ENCODE peak calls at places on chromosome 7, in six cellular contexts. F is ELR; X is posterior cingulate gyrus; Y is GM12864; O is endothelial cell; J is stimulated activated CD4-positive, alpha-beta T cell treated with anti-CD3 and anti-CD28 coated beads, Interleukin-15, amount 100 ng/mL, for 1 hour. B is an unnamed sample.

GRCh38 chr7:76108540-76109233 is 60.8 kb downstream of the MDH2 start:
- DNase-seq in F (peak; percentile 37), X (no peak), Y (no peak), O (no peak), J (no peak), B (peak; percentile 40)

GRCh38 chr7:46071601-46072000 is 150.5 kb upstream of the IGFBP3 start:
- DNase-seq in F (peak; percentile 40), X (no peak), Y (no peak), O (no peak), J (no peak), B (no peak)

GRCh38 chr7:112594397-112594796 is 113.6 kb downstream of the LSMEM1 start:
- DNase-seq in F (no peak), X (no peak), Y (no peak), O (no peak), J (no peak), B (no peak)

GRCh38 chr7:2710256-2710655 is 22.3 kb downstream of the AMZ1 start:
- DNase-seq in F (no peak), X (no peak), Y (peak; percentile 66), O (no peak), J (no peak), B (no peak)

GRCh38 chr7:123209786-123210185 is 10.0 kb upstream of the SLC13A1 start:
- DNase-seq in F (no peak), X (no peak), Y (no peak), O (no peak), J (no peak), B (no peak)

GRCh38 chr7:150441524-150441923 is 8.9 kb upstream of the GIMAP8 start:
- DNase-seq in F (no peak), X (no peak), Y (no peak), O (no peak), J (no peak), B (no peak)

GRCh38 chr7:139743267-139743966 is 34.4 kb downstream of the HIPK2 start:
- DNase-seq in F (no peak), X (no peak), Y (no peak), O (no peak), J (no peak), B (no peak)

GRCh38 chr7:24834150-24834798 is 77.0 kb upstream of the GSDME start:
- DNase-seq in F (no peak), X (no peak), Y (peak; percentile 22), O (no peak), J (no peak), B (no peak)

GRCh38 chr7:112080441-112080840 is 125.8 kb downstream of the DOCK4 start:
- DNase-seq in F (peak; percentile 96), X (no peak), Y (peak; percentile 83), O (no peak), J (no peak), B (peak; percentile 93)

GRCh38 chr7:4204530-4205165 is 477.4 kb upstream of the FOXK1 start:
- DNase-seq in F (no peak), X (no peak), Y (no peak), O (no peak), J (no peak), B (no peak)

GRCh38 chr7:137846588-137847417 is at the start of gene DGKI:
- DNase-seq in F (peak; percentile 26), X (peak; percentile 75), Y (no peak), O (peak; percentile 30), J (no peak), B (no peak)

GRCh38 chr7:28102778-28103177 is 77.8 kb downstream of the JAZF1 start:
- DNase-seq in F (peak; percentile 84), X (no peak), Y (no peak), O (no peak), J (no peak), B (peak; percentile 77)

GRCh38 chr7:105849122-105849855 is 27.1 kb downstream of the ATXN7L1 start:
- DNase-seq in F (peak; percentile 71), X (no peak), Y (no peak), O (no peak), J (peak; percentile 38), B (peak; percentile 94)

GRCh38 chr7:73700581-73701134 is 17.3 kb downstream of the BUD23 start:
- DNase-seq in F (no peak), X (no peak), Y (no peak), O (no peak), J (no peak), B (no peak)

GRCh38 chr7:44849277-44850210 is 1.7 kb upstream of the H2AZ2 start:
- DNase-seq in F (peak; percentile 31), X (no peak), Y (no peak), O (no peak), J (no peak), B (no peak)

GRCh38 chr7:152574892-152575511 is 100.9 kb downstream of the XRCC2 start:
- DNase-seq in F (no peak), X (no peak), Y (no peak), O (no peak), J (no peak), B (no peak)

GRCh38 chr7:142494021-142494420 is 236.2 kb upstream of the PRSS58 start:
- DNase-seq in F (no peak), X (no peak), Y (no peak), O (no peak), J (no peak), B (no peak)

GRCh38 chr7:14598978-14599377 is 303.6 kb downstream of the DGKB start:
- DNase-seq in F (peak; percentile 63), X (no peak), Y (no peak), O (no peak), J (no peak), B (no peak)

B was measured in HT1080.